ENCODE peak calls at places on chromosomes 6 and 20, in seven cellular contexts. F is prostate gland, R is Panc1, N is tibial artery, Y is body of pancreas, E is stomach, U is left lung. G is an unnamed sample.

GRCh38 chr20:7650481-7650880 is 289.8 kb downstream of the HAO1 start:
- DNase-seq in F (no peak), R (no peak), N (no peak), Y (peak; percentile 5), E (no peak), U (no peak), G (no peak)

GRCh38 chr6:106885659-106886058 is 88.9 kb downstream of the CD24 start:
- DNase-seq in F (peak; percentile 33), R (no peak), N (no peak), Y (no peak), E (no peak), U (no peak), G (no peak)

GRCh38 chr6:53879608-53880007 is 84.8 kb downstream of the LRRC1 start:
- DNase-seq in F (no peak), R (no peak), N (no peak), Y (no peak), E (no peak), U (no peak), G (no peak)

GRCh38 chr6:75412937-75413662 is 80.5 kb downstream of the FILIP1 start:
- DNase-seq in F (no peak), R (no peak), N (no peak), Y (no peak), E (no peak), U (no peak), G (no peak)

GRCh38 chr20:14782731-14783130 is 445.3 kb upstream of the FLRT3 start:
- DNase-seq in F (no peak), R (no peak), N (no peak), Y (no peak), E (no peak), U (no peak), G (no peak)

GRCh38 chr6:37283268-37283667 is 25.3 kb upstream of the TMEM217 start:
- DNase-seq in F (no peak), R (no peak), N (no peak), Y (no peak), E (no peak), U (no peak), G (no peak)

GRCh38 chr20:48995599-48995998 is 50.5 kb upstream of the CSE1L start:
- DNase-seq in F (peak; percentile 12), R (no peak), N (no peak), Y (peak; percentile 19), E (no peak), U (no peak), G (no peak)

GRCh38 chr6:117303323-117303722 is 38.0 kb downstream of the VGLL2 start:
- DNase-seq in F (no peak), R (no peak), N (no peak), Y (no peak), E (no peak), U (no peak), G (no peak)

GRCh38 chr6:72420409-72420808 is 201.5 kb upstream of the KCNQ5 start:
- DNase-seq in F (no peak), R (no peak), N (no peak), Y (no peak), E (no peak), U (no peak), G (no peak)

GRCh38 chr20:13017883-13018535 is 9.2 kb downstream of the SPTLC3 start:
- DNase-seq in F (no peak), R (no peak), N (no peak), Y (no peak), E (no peak), U (no peak), G (no peak)

GRCh38 chr6:13554929-13555333 is 19.5 kb upstream of the SIRT5 start:
- DNase-seq in F (no peak), R (no peak), N (no peak), Y (no peak), E (no peak), U (no peak), G (peak; percentile 62)

GRCh38 chr6:158978752-158979151 is 21.2 kb downstream of the RSPH3 start:
- DNase-seq in F (no peak), R (no peak), N (no peak), Y (no peak), E (no peak), U (no peak), G (no peak)

GRCh38 chr6:97049254-97050004 is 124.9 kb downstream of the KLHL32 start:
- DNase-seq in F (no peak), R (no peak), N (no peak), Y (no peak), E (no peak), U (no peak), G (no peak)

GRCh38 chr6:37731888-37732287 is 34.2 kb upstream of the MDGA1 start:
- DNase-seq in F (no peak), R (no peak), N (no peak), Y (no peak), E (peak; percentile 68), U (no peak), G (no peak)

GRCh38 chr6:19719691-19720127 is 117.5 kb upstream of the ID4 start:
- DNase-seq in F (no peak), R (no peak), N (no peak), Y (peak; percentile 5), E (no peak), U (no peak), G (no peak)

GRCh38 chr20:6122111-6122872 is 538 bp downstream of the FERMT1 start:
- DNase-seq in F (peak; percentile 68), R (no peak), N (no peak), Y (peak; percentile 14), E (no peak), U (no peak), G (no peak)

GRCh38 chr6:144036064-144036873 is 28.2 kb upstream of the PLAGL1 start:
- DNase-seq in F (no peak), R (no peak), N (no peak), Y (peak; percentile 17), E (no peak), U (peak; percentile 74), G (no peak)

GRCh38 chr6:114282268-114282667 is 60.6 kb downstream of the HS3ST5 start:
- DNase-seq in F (no peak), R (no peak), N (no peak), Y (no peak), E (no peak), U (no peak), G (no peak)
- H3K4me3 ChIP-seq in F (no peak overlapping the region), R (no peak overlapping the region), N (no peak overlapping the region), Y (no peak overlapping the region), E (no peak overlapping the region), U (no peak overlapping the region), G (no peak overlapping the region)

DNA sequence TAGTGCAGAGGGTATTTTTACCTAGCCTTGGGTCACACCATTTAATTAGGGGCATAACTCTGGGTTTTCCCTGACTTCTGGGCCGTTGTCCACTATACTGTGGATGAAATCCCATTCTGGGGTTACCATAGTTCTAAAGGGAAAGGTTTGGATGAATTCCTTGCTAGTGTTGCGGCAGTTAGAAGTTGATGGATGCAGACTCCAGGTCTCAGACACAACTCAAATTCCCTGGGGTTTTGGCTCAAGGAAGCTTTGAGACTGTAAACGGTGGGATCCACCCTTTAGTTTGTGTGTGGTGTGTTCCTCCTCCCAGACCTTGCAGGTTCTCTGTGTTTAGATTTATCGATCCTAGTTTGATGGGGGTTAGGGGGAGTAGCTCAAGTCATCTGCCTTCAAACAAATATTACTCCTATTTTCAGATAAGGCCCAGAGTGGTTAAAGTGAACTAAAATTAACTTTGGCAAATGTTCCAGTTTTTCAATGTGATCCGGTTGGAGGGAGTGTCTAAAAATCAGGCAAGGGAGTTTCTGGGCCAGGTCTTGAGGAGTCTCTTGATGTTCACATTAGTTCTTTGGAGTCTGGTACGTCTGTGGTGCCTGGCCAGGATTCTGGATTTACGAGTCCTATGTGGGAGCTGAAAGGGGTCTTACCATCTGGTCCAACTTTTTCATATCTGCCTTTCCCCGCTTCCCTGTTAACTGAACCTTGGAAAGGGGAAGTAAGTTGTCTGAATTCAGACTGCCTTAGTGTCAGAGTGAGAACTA is 1.5 kb downstream of the RALY start:
- DNase-seq in F (no peak), R (no peak), N (no peak), Y (no peak), E (no peak), U (no peak), G (no peak)
- H3K27ac ChIP-seq in F (peak overlapping the region; percentile 94), R (peak overlapping the region; percentile 96), N (peak overlapping the region; percentile 98), Y (peak overlapping the region; percentile 95), E (no peak overlapping the region), U (peak overlapping the region; percentile 98), G (peak overlapping the region; percentile 94)

GRCh38 chr6:90494067-90494773 is 92.7 kb downstream of the MAP3K7 start:
- DNase-seq in F (no peak), R (no peak), N (no peak), Y (no peak), E (no peak), U (peak; percentile 26), G (no peak)

GRCh38 chr6:90495216-90495817 is 91.6 kb downstream of the MAP3K7 start:
- DNase-seq in F (no peak), R (no peak), N (no peak), Y (no peak), E (no peak), U (peak; percentile 51), G (no peak)

GRCh38 chr6:90497411-90497810 is 89.5 kb downstream of the MAP3K7 start:
- DNase-seq in F (no peak), R (no peak), N (no peak), Y (no peak), E (no peak), U (no peak), G (no peak)

GRCh38 chr6:90496191-90496590 is 90.7 kb downstream of the MAP3K7 start:
- DNase-seq in F (no peak), R (no peak), N (no peak), Y (no peak), E (no peak), U (no peak), G (no peak)

DNA sequence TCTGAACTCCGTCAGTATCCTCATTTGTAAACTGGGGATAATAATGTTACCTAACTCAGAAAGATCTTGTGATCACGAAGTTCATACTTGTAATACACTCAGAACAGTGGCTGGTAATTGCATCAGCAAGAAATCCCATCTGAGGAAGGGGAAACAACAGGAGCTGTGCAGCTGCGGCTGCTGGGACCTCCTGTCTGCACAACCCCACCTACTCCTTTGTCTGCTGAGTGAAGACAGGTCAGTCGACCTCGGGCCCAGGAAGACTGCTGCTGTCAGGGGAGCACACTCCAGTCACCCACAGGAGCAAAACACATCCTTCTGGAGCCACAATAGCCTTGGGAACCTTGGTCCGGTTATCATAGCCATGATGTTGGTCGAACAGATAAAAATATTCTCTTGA is 90.3 kb downstream of the MAP3K7 start:
- DNase-seq in F (no peak), R (no peak), N (no peak), Y (no peak), E (no peak), U (peak; percentile 36), G (no peak)
- H3K4me3 ChIP-seq in F (no peak overlapping the region), R (no peak overlapping the region), N (no peak overlapping the region), Y (no peak overlapping the region), E (no peak overlapping the region), U (no peak overlapping the region), G (no peak overlapping the region)

GRCh38 chr6:112225691-112226090 is 28.7 kb downstream of the LAMA4 start:
- DNase-seq in F (no peak), R (no peak), N (no peak), Y (no peak), E (no peak), U (no peak), G (no peak)

GRCh38 chr6:112228480-112229332 is 25.7 kb downstream of the LAMA4 start:
- DNase-seq in F (no peak), R (no peak), N (no peak), Y (no peak), E (no peak), U (no peak), G (no peak)

GRCh38 chr6:112231609-112232060 is 22.7 kb downstream of the LAMA4 start:
- DNase-seq in F (no peak), R (no peak), N (no peak), Y (no peak), E (no peak), U (no peak), G (peak; percentile 53)

GRCh38 chr6:112227411-112227810 is 27.0 kb downstream of the LAMA4 start:
- DNase-seq in F (no peak), R (no peak), N (no peak), Y (no peak), E (no peak), U (no peak), G (no peak)

GRCh38 chr6:112227992-112228391 is 26.4 kb downstream of the LAMA4 start:
- DNase-seq in F (no peak), R (no peak), N (no peak), Y (no peak), E (no peak), U (no peak), G (no peak)
- H3K27ac ChIP-seq in F (no peak overlapping the region), R (no peak overlapping the region), N (peak overlapping the region; percentile 81), Y (no peak overlapping the region), E (no peak overlapping the region), U (peak overlapping the region; percentile 10), G (peak overlapping the region; percentile 82)